ENCODE peak calls at places on chromosomes 7 and 10, in six cellular contexts. One of them, this sample, is unnamed.

GRCh38 chr10:43294241-43294658 is 27.4 kb upstream of the RASGEF1A start:
- DNase-seq in CD8-positive, alpha-beta T cell: peak
- DNase-seq in left ventricle myocardium inferior: no peak
- DNase-seq in choroid plexus epithelial cell: no peak
- DNase-seq in thoracic aorta: no peak
- DNase-seq in foreskin fibroblast: no peak
- DNase-seq in this sample: no peak

GRCh38 chr7:107660381-107661080 is at the start of gene SLC26A4:
- DNase-seq in CD8-positive, alpha-beta T cell: no peak
- DNase-seq in thoracic aorta: no peak
- DNase-seq in foreskin fibroblast: no peak
- DNase-seq in left ventricle myocardium inferior: no peak
- DNase-seq in choroid plexus epithelial cell: no peak
- DNase-seq in this sample: no peak

GRCh38 chr10:51915031-51915542 is 215.7 kb upstream of the CSTF2T start:
- DNase-seq in choroid plexus epithelial cell: no peak
- DNase-seq in thoracic aorta: no peak
- DNase-seq in CD8-positive, alpha-beta T cell: no peak
- DNase-seq in foreskin fibroblast: no peak
- DNase-seq in left ventricle myocardium inferior: no peak
- DNase-seq in this sample: no peak

GRCh38 chr10:24374134-24374915 is 165.4 kb downstream of the KIAA1217 start:
- DNase-seq in choroid plexus epithelial cell: peak
- DNase-seq in thoracic aorta: no peak
- DNase-seq in foreskin fibroblast: peak
- DNase-seq in left ventricle myocardium inferior: no peak
- DNase-seq in CD8-positive, alpha-beta T cell: no peak
- DNase-seq in this sample: peak

GRCh38 chr7:101173752-101174244 is 6.3 kb downstream of the NAT16 start:
- DNase-seq in foreskin fibroblast: peak
- DNase-seq in left ventricle myocardium inferior: no peak
- DNase-seq in thoracic aorta: no peak
- DNase-seq in CD8-positive, alpha-beta T cell: peak
- DNase-seq in choroid plexus epithelial cell: peak
- DNase-seq in this sample: peak

GRCh38 chr7:102891693-102892261 is 21.0 kb upstream of the LRRC17 start:
- DNase-seq in choroid plexus epithelial cell: peak
- DNase-seq in foreskin fibroblast: peak
- DNase-seq in thoracic aorta: peak
- DNase-seq in left ventricle myocardium inferior: peak
- DNase-seq in CD8-positive, alpha-beta T cell: no peak
- DNase-seq in this sample: peak

GRCh38 chr10:102398172-102399020 is 2.9 kb downstream of the NFKB2 start:
- DNase-seq in thoracic aorta: no peak
- DNase-seq in left ventricle myocardium inferior: no peak
- DNase-seq in foreskin fibroblast: no peak
- DNase-seq in CD8-positive, alpha-beta T cell: no peak
- DNase-seq in choroid plexus epithelial cell: no peak
- DNase-seq in this sample: no peak

GRCh38 chr7:104123786-104124185 is 84.0 kb downstream of the ORC5 start:
- DNase-seq in foreskin fibroblast: peak
- DNase-seq in left ventricle myocardium inferior: no peak
- DNase-seq in choroid plexus epithelial cell: peak
- DNase-seq in thoracic aorta: no peak
- DNase-seq in CD8-positive, alpha-beta T cell: no peak
- DNase-seq in this sample: no peak

GRCh38 chr10:79153753-79154152 is 85.0 kb downstream of the ZMIZ1 start:
- DNase-seq in choroid plexus epithelial cell: no peak
- DNase-seq in thoracic aorta: peak
- DNase-seq in CD8-positive, alpha-beta T cell: no peak
- DNase-seq in left ventricle myocardium inferior: peak
- DNase-seq in foreskin fibroblast: no peak
- DNase-seq in this sample: no peak

GRCh38 chr10:76085773-76086570 is 654.5 kb downstream of the LRMDA start:
- DNase-seq in foreskin fibroblast: no peak
- DNase-seq in left ventricle myocardium inferior: no peak
- DNase-seq in thoracic aorta: no peak
- DNase-seq in CD8-positive, alpha-beta T cell: no peak
- DNase-seq in choroid plexus epithelial cell: no peak
- DNase-seq in this sample: no peak

GRCh38 chr10:114548662-114549061 is 109.4 kb downstream of the ABLIM1 start:
- DNase-seq in choroid plexus epithelial cell: peak
- DNase-seq in foreskin fibroblast: peak
- DNase-seq in left ventricle myocardium inferior: no peak
- DNase-seq in thoracic aorta: no peak
- DNase-seq in CD8-positive, alpha-beta T cell: no peak
- DNase-seq in this sample: peak

GRCh38 chr10:29807407-29807806 is 172.6 kb upstream of the SVIL start:
- DNase-seq in choroid plexus epithelial cell: peak
- DNase-seq in foreskin fibroblast: peak
- DNase-seq in CD8-positive, alpha-beta T cell: no peak
- DNase-seq in thoracic aorta: no peak
- DNase-seq in left ventricle myocardium inferior: no peak
- DNase-seq in this sample: peak

GRCh38 chr7:112411186-112411795 is 39.0 kb upstream of the IFRD1 start:
- DNase-seq in thoracic aorta: no peak
- DNase-seq in choroid plexus epithelial cell: peak
- DNase-seq in foreskin fibroblast: peak
- DNase-seq in left ventricle myocardium inferior: no peak
- DNase-seq in CD8-positive, alpha-beta T cell: no peak
- DNase-seq in this sample: no peak

GRCh38 chr7:121262969-121263368 is 65.8 kb upstream of the WNT16 start:
- DNase-seq in choroid plexus epithelial cell: no peak
- DNase-seq in thoracic aorta: no peak
- DNase-seq in left ventricle myocardium inferior: no peak
- DNase-seq in foreskin fibroblast: no peak
- DNase-seq in CD8-positive, alpha-beta T cell: no peak
- DNase-seq in this sample: no peak

GRCh38 chr7:17520941-17521340 is 222.5 kb downstream of the AHR start:
- DNase-seq in foreskin fibroblast: no peak
- DNase-seq in left ventricle myocardium inferior: no peak
- DNase-seq in thoracic aorta: no peak
- DNase-seq in choroid plexus epithelial cell: peak
- DNase-seq in CD8-positive, alpha-beta T cell: no peak
- DNase-seq in this sample: no peak

GRCh38 chr10:124173298-124173900 is 80.0 kb upstream of the CHST15 start:
- DNase-seq in choroid plexus epithelial cell: no peak
- DNase-seq in foreskin fibroblast: no peak
- DNase-seq in thoracic aorta: no peak
- DNase-seq in CD8-positive, alpha-beta T cell: no peak
- DNase-seq in left ventricle myocardium inferior: no peak
- DNase-seq in this sample: no peak

GRCh38 chr10:114239117-114239993 is at the start of gene VWA2:
- DNase-seq in thoracic aorta: no peak
- DNase-seq in left ventricle myocardium inferior: peak
- DNase-seq in foreskin fibroblast: no peak
- DNase-seq in choroid plexus epithelial cell: no peak
- DNase-seq in CD8-positive, alpha-beta T cell: peak
- DNase-seq in this sample: no peak

GRCh38 chr10:22958338-22958737 is 30.5 kb downstream of the ARMC3 start:
- DNase-seq in choroid plexus epithelial cell: peak
- DNase-seq in left ventricle myocardium inferior: no peak
- DNase-seq in CD8-positive, alpha-beta T cell: no peak
- DNase-seq in foreskin fibroblast: peak
- DNase-seq in thoracic aorta: no peak
- DNase-seq in this sample: no peak

GRCh38 chr10:11395581-11396310 is 215.7 kb downstream of the USP6NL start:
- DNase-seq in foreskin fibroblast: no peak
- DNase-seq in CD8-positive, alpha-beta T cell: no peak
- DNase-seq in left ventricle myocardium inferior: no peak
- DNase-seq in choroid plexus epithelial cell: no peak
- DNase-seq in thoracic aorta: no peak
- DNase-seq in this sample: no peak

GRCh38 chr10:132469197-132469942 is 68.2 kb upstream of the INPP5A start:
- DNase-seq in thoracic aorta: no peak
- DNase-seq in CD8-positive, alpha-beta T cell: no peak
- DNase-seq in choroid plexus epithelial cell: no peak
- DNase-seq in foreskin fibroblast: no peak
- DNase-seq in left ventricle myocardium inferior: peak
- DNase-seq in this sample: no peak

GRCh38 chr10:98858525-98858924 is 377.1 kb downstream of the HPSE2 start:
- DNase-seq in foreskin fibroblast: peak
- DNase-seq in left ventricle myocardium inferior: no peak
- DNase-seq in choroid plexus epithelial cell: peak
- DNase-seq in CD8-positive, alpha-beta T cell: no peak
- DNase-seq in thoracic aorta: no peak
- DNase-seq in this sample: no peak

GRCh38 chr7:157877298-157877840 is 540.6 kb downstream of the DNAJB6 start:
- DNase-seq in choroid plexus epithelial cell: no peak
- DNase-seq in thoracic aorta: no peak
- DNase-seq in foreskin fibroblast: no peak
- DNase-seq in left ventricle myocardium inferior: no peak
- DNase-seq in CD8-positive, alpha-beta T cell: no peak
- DNase-seq in this sample: no peak

GRCh38 chr7:136142583-136142982 is 165.4 kb upstream of the MTPN start:
- DNase-seq in left ventricle myocardium inferior: no peak
- DNase-seq in choroid plexus epithelial cell: no peak
- DNase-seq in foreskin fibroblast: no peak
- DNase-seq in thoracic aorta: no peak
- DNase-seq in CD8-positive, alpha-beta T cell: no peak
- DNase-seq in this sample: no peak

GRCh38 chr7:135177021-135177696 is 6.7 kb upstream of the CYREN start:
- DNase-seq in thoracic aorta: no peak
- DNase-seq in CD8-positive, alpha-beta T cell: no peak
- DNase-seq in foreskin fibroblast: no peak
- DNase-seq in choroid plexus epithelial cell: no peak
- DNase-seq in left ventricle myocardium inferior: no peak
- DNase-seq in this sample: no peak

GRCh38 chr10:103736763-103737162 is 118.6 kb downstream of the SH3PXD2A start:
- DNase-seq in foreskin fibroblast: no peak
- DNase-seq in thoracic aorta: no peak
- DNase-seq in CD8-positive, alpha-beta T cell: no peak
- DNase-seq in left ventricle myocardium inferior: no peak
- DNase-seq in choroid plexus epithelial cell: peak
- DNase-seq in this sample: no peak

GRCh38 chr7:102072636-102073209 is 213.9 kb upstream of the SH2B2 start:
- DNase-seq in thoracic aorta: no peak
- DNase-seq in choroid plexus epithelial cell: no peak
- DNase-seq in foreskin fibroblast: no peak
- DNase-seq in CD8-positive, alpha-beta T cell: no peak
- DNase-seq in left ventricle myocardium inferior: no peak
- DNase-seq in this sample: no peak

GRCh38 chr7:36278069-36278766 is 111.4 kb upstream of the ANLN start:
- DNase-seq in CD8-positive, alpha-beta T cell: no peak
- DNase-seq in thoracic aorta: no peak
- DNase-seq in foreskin fibroblast: no peak
- DNase-seq in choroid plexus epithelial cell: no peak
- DNase-seq in left ventricle myocardium inferior: no peak
- DNase-seq in this sample: no peak

GRCh38 chr7:151125459-151125834 is 39.2 kb downstream of the AGAP3 start:
- DNase-seq in choroid plexus epithelial cell: no peak
- DNase-seq in left ventricle myocardium inferior: peak
- DNase-seq in foreskin fibroblast: no peak
- DNase-seq in thoracic aorta: no peak
- DNase-seq in CD8-positive, alpha-beta T cell: no peak
- DNase-seq in this sample: no peak
- TF ChIP-seq CTCF in choroid plexus epithelial cell: no peak
- TF ChIP-seq CTCF in left ventricle myocardium inferior: peak
- TF ChIP-seq CTCF in foreskin fibroblast: no peak
- TF ChIP-seq CTCF in thoracic aorta: peak
- TF ChIP-seq CTCF in CD8-positive, alpha-beta T cell: no peak
- TF ChIP-seq CTCF in this sample: no peak

GRCh38 chr7:45026013-45026412 is 26.0 kb downstream of the CCM2 start:
- DNase-seq in CD8-positive, alpha-beta T cell: no peak
- DNase-seq in foreskin fibroblast: no peak
- DNase-seq in thoracic aorta: no peak
- DNase-seq in choroid plexus epithelial cell: no peak
- DNase-seq in left ventricle myocardium inferior: no peak
- DNase-seq in this sample: no peak

GRCh38 chr7:45028920-45029344 is 28.9 kb downstream of the CCM2 start:
- DNase-seq in choroid plexus epithelial cell: no peak
- DNase-seq in CD8-positive, alpha-beta T cell: no peak
- DNase-seq in foreskin fibroblast: no peak
- DNase-seq in thoracic aorta: no peak
- DNase-seq in left ventricle myocardium inferior: no peak
- DNase-seq in this sample: no peak

GRCh38 chr7:45028138-45028919 is 28.3 kb downstream of the CCM2 start:
- DNase-seq in choroid plexus epithelial cell: no peak
- DNase-seq in left ventricle myocardium inferior: no peak
- DNase-seq in thoracic aorta: no peak
- DNase-seq in CD8-positive, alpha-beta T cell: peak
- DNase-seq in foreskin fibroblast: no peak
- DNase-seq in this sample: no peak

GRCh38 chr7:45027774-45028114 is 27.7 kb downstream of the CCM2 start:
- DNase-seq in thoracic aorta: no peak
- DNase-seq in foreskin fibroblast: no peak
- DNase-seq in left ventricle myocardium inferior: no peak
- DNase-seq in choroid plexus epithelial cell: no peak
- DNase-seq in CD8-positive, alpha-beta T cell: no peak
- DNase-seq in this sample: no peak

DNA sequence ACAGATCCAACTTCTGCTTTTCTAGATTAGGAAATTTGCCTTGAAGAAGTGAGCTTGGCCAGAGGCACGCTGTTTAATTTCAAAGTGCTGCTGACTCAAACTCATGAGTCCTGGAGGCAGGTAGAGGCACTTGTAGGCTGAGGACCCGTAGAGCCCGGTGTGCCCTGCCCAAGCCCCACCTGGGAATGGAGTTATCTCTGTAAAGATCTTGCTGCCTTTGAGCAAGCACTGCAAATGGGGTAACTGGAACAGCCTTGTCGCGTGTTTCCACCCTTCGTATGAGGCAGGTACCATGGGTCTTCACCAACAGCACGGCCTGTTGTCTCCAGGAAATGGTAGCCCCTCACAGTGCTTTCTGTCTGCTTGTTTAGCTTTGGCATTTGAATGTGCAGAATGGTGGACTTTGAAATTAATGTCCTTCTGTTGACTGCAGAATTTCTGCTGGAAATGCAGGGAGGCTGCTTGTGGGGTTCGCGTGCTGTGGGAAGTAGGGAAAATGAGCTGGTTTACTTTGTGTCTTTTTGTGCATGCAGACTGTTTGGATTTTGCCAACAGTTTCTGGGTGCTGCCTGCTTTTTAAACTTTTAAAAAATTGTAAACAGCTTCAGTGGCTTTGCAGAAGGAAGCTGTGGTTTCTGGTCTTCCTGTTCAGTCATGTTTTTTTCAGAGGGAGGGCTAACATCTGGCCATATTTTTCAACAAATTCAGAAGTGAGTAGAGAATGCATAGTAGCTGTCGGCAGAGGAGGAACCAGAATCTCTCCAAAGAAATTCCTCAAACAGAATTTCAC is 27.2 kb downstream of the CCM2 start:
- DNase-seq in foreskin fibroblast: peak
- DNase-seq in CD8-positive, alpha-beta T cell: peak
- DNase-seq in thoracic aorta: no peak
- DNase-seq in choroid plexus epithelial cell: peak
- DNase-seq in left ventricle myocardium inferior: no peak
- DNase-seq in this sample: peak
- H3K4me3 ChIP-seq in foreskin fibroblast: no peak
- H3K4me3 ChIP-seq in CD8-positive, alpha-beta T cell: peak
- H3K4me3 ChIP-seq in thoracic aorta: peak
- H3K4me3 ChIP-seq in choroid plexus epithelial cell: no peak
- H3K4me3 ChIP-seq in left ventricle myocardium inferior: peak
- H3K4me3 ChIP-seq in this sample: no peak

GRCh38 chr10:12428447-12429135 is 79.2 kb downstream of the CAMK1D start:
- DNase-seq in left ventricle myocardium inferior: no peak
- DNase-seq in CD8-positive, alpha-beta T cell: no peak
- DNase-seq in choroid plexus epithelial cell: no peak
- DNase-seq in foreskin fibroblast: no peak
- DNase-seq in thoracic aorta: no peak
- DNase-seq in this sample: no peak
- TF ChIP-seq CTCF in left ventricle myocardium inferior: no peak
- TF ChIP-seq CTCF in CD8-positive, alpha-beta T cell: no peak
- TF ChIP-seq CTCF in choroid plexus epithelial cell: no peak
- TF ChIP-seq CTCF in foreskin fibroblast: no peak
- TF ChIP-seq CTCF in thoracic aorta: no peak
- TF ChIP-seq CTCF in this sample: no peak

GRCh38 chr7:222716-223041 is 30.3 kb downstream of the FAM20C start:
- DNase-seq in foreskin fibroblast: no peak
- DNase-seq in CD8-positive, alpha-beta T cell: no peak
- DNase-seq in choroid plexus epithelial cell: no peak
- DNase-seq in left ventricle myocardium inferior: no peak
- DNase-seq in thoracic aorta: no peak
- DNase-seq in this sample: no peak
- H3K4me3 ChIP-seq in foreskin fibroblast: no peak
- H3K4me3 ChIP-seq in CD8-positive, alpha-beta T cell: no peak
- H3K4me3 ChIP-seq in choroid plexus epithelial cell: no peak
- H3K4me3 ChIP-seq in left ventricle myocardium inferior: no peak
- H3K4me3 ChIP-seq in thoracic aorta: no peak
- H3K4me3 ChIP-seq in this sample: no peak

This sample was measured in HFF-Myc.